ENCODE peak calls at places on chromosomes 4 and X, in nine cellular contexts. F is AG08395; X is stimulated activated CD8-positive, alpha-beta memory T cell treated with anti-CD3 and anti-CD28 coated beads, Interleukin-4, amount 100 ng/mL, for 48 hours; D is SW480; G is adrenal gland; I is ACHN; N is foreskin fibroblast; H is CD4-positive, alpha-beta memory T cell; W is WTC11. Q is an unnamed sample.

GRCh38 chr4:108385076-108385475 is 216.3 kb upstream of the LEF1 start:
- DNase-seq in F (no peak), X (no peak), D (no peak), G (no peak), I (no peak), N (no peak), H (no peak), W (no peak), Q (no peak)

GRCh38 chr4:77994194-77994721 is 62.9 kb upstream of the FRAS1 start:
- DNase-seq in F (peak), X (no peak), D (peak), G (no peak), I (peak), N (peak), H (peak), W (peak), Q (peak)

GRCh38 chr4:123871351-123871750 is 474.8 kb downstream of the SPRY1 start:
- DNase-seq in F (no peak), X (no peak), D (no peak), G (no peak), I (no peak), N (no peak), H (no peak), W (no peak), Q (no peak)

GRCh38 chrX:32530802-32531403 is 680.4 kb downstream of the DMD start:
- DNase-seq in F (peak), X (peak), D (peak), G (peak), I (peak), N (peak), H (peak), W (no peak), Q (peak)

GRCh38 chr4:88897180-88897579 is 159.8 kb downstream of the FAM13A start:
- DNase-seq in F (no peak), X (no peak), D (no peak), G (peak), I (no peak), N (peak), H (no peak), W (no peak), Q (no peak)

GRCh38 chr4:107863416-107863815 is 38.7 kb downstream of the SGMS2 start:
- DNase-seq in F (no peak), X (no peak), D (no peak), G (no peak), I (no peak), N (peak), H (no peak), W (no peak), Q (no peak)

GRCh38 chr4:78337216-78337615 is 214.4 kb upstream of the ANXA3 start:
- DNase-seq in F (peak), X (no peak), D (no peak), G (no peak), I (no peak), N (peak), H (no peak), W (no peak), Q (no peak)

GRCh38 chrX:88135735-88136134 is 611.3 kb upstream of the CPXCR1 start:
- DNase-seq in F (no peak), X (no peak), D (peak), G (no peak), I (peak), N (no peak), H (no peak), W (no peak), Q (no peak)

GRCh38 chr4:156894234-156894633 is 77.4 kb downstream of the PDGFC start:
- DNase-seq in F (no peak), X (no peak), D (no peak), G (no peak), I (no peak), N (no peak), H (no peak), W (no peak), Q (no peak)

GRCh38 chrX:39195156-39195555 is 393.9 kb downstream of the MID1IP1 start:
- DNase-seq in F (no peak), X (no peak), D (no peak), G (no peak), I (no peak), N (no peak), H (no peak), W (no peak), Q (peak)

GRCh38 chr4:183430317-183430986 is 14.0 kb upstream of the CDKN2AIP start:
- DNase-seq in F (no peak), X (no peak), D (no peak), G (no peak), I (no peak), N (peak), H (peak), W (peak), Q (peak)

GRCh38 chr4:5988086-5988845 is 30.0 kb downstream of the C4orf50 start:
- DNase-seq in F (no peak), X (no peak), D (no peak), G (no peak), I (no peak), N (no peak), H (no peak), W (no peak), Q (no peak)

GRCh38 chrX:30831082-30831481 is 58.0 kb downstream of the TAB3 start:
- DNase-seq in F (no peak), X (peak), D (no peak), G (no peak), I (no peak), N (no peak), H (peak), W (no peak), Q (no peak)

GRCh38 chr4:151688785-151689043 is 72.1 kb downstream of the GATB start:
- DNase-seq in F (no peak), X (no peak), D (no peak), G (no peak), I (no peak), N (no peak), H (no peak), W (no peak), Q (no peak)

GRCh38 chr4:24229976-24230375 is 340.1 kb upstream of the PPARGC1A start:
- DNase-seq in F (peak), X (no peak), D (no peak), G (no peak), I (no peak), N (peak), H (no peak), W (no peak), Q (no peak)

GRCh38 chrX:150502979-150503897 is 65.2 kb upstream of the MTM1 start:
- DNase-seq in F (no peak), X (no peak), D (no peak), G (no peak), I (no peak), N (no peak), H (no peak), W (no peak), Q (no peak)

GRCh38 chr4:24794111-24794860 is 1.1 kb upstream of the SOD3 start:
- DNase-seq in F (peak), X (no peak), D (no peak), G (peak), I (peak), N (peak), H (no peak), W (no peak), Q (no peak)

GRCh38 chrX:49075347-49075746 is 1.5 kb upstream of the PRAF2 start:
- DNase-seq in F (no peak), X (no peak), D (no peak), G (no peak), I (no peak), N (no peak), H (no peak), W (no peak), Q (no peak)

GRCh38 chrX:150897371-150898319 is 823 bp downstream of the CD99L2 start:
- DNase-seq in F (no peak), X (peak), D (no peak), G (no peak), I (peak), N (peak), H (peak), W (peak), Q (peak)

GRCh38 chr4:7381221-7381889 is 53.4 kb downstream of the PSAPL1 start:
- DNase-seq in F (peak), X (no peak), D (no peak), G (no peak), I (no peak), N (no peak), H (no peak), W (no peak), Q (no peak)

GRCh38 chr4:73962724-73963123 is 19.1 kb downstream of the PF4 start:
- DNase-seq in F (no peak), X (no peak), D (no peak), G (no peak), I (no peak), N (no peak), H (no peak), W (no peak), Q (no peak)

GRCh38 chr4:2075987-2076907 is 17.1 kb downstream of the NAT8L start:
- DNase-seq in F (no peak), X (no peak), D (no peak), G (no peak), I (no peak), N (no peak), H (no peak), W (no peak), Q (no peak)

GRCh38 chr4:115355329-115355728 is 241.9 kb upstream of the NDST4 start:
- DNase-seq in F (no peak), X (no peak), D (no peak), G (no peak), I (no peak), N (no peak), H (no peak), W (no peak), Q (no peak)

GRCh38 chrX:94057385-94057784 is 383.4 kb downstream of the FAM133A start:
- DNase-seq in F (no peak), X (no peak), D (no peak), G (no peak), I (peak), N (no peak), H (no peak), W (no peak), Q (no peak)

GRCh38 chr4:17578482-17578891 is 1.5 kb downstream of the LAP3 start:
- DNase-seq in F (no peak), X (no peak), D (no peak), G (no peak), I (peak), N (peak), H (peak), W (no peak), Q (no peak)

Q was measured in DND-41.